ENCODE peak calls at places on chromosomes 2 and 18, in five cellular contexts. C is activated T-helper 1 cell treated with anti-CD3 and anti-CD28 coated beads, Interleukin-2, amount 50 U/mL, for 16 hours; D is WERI-Rb-1; R is astrocyte of the spinal cord; T is cardiac muscle cell. Z is an unnamed sample.

GRCh38 chr2:121387591-121388325 is 102.8 kb upstream of the TFCP2L1 start:
- DNase-seq in C (no peak), D (no peak), R (peak; percentile 39), T (no peak), Z (no peak)

GRCh38 chr2:857081-857480 is 93.6 kb upstream of the SNTG2 start:
- DNase-seq in C (no peak), D (no peak), R (no peak), T (no peak), Z (no peak)

GRCh38 chr2:170454471-170455372 is 260.4 kb upstream of the SP5 start:
- DNase-seq in C (no peak), D (no peak), R (no peak), T (no peak), Z (no peak)

GRCh38 chr18:48632676-48633257 is 93.9 kb downstream of the CTIF start:
- DNase-seq in C (no peak), D (no peak), R (no peak), T (no peak), Z (no peak)

GRCh38 chr18:73750052-73750451 is 397.6 kb downstream of the FBXO15 start:
- DNase-seq in C (no peak), D (no peak), R (no peak), T (no peak), Z (no peak)

GRCh38 chr2:124911560-124911959 is 886.5 kb downstream of the CNTNAP5 start:
- DNase-seq in C (no peak), D (no peak), R (peak; percentile 19), T (no peak), Z (no peak)

GRCh38 chr18:48887294-48887904 is 63.4 kb downstream of the SMAD7 start:
- DNase-seq in C (no peak), D (peak; percentile 47), R (no peak), T (no peak), Z (no peak)

GRCh38 chr2:134508396-134508795 is 210.4 kb downstream of the TMEM163 start:
- DNase-seq in C (no peak), D (no peak), R (no peak), T (no peak), Z (no peak)

GRCh38 chr18:11246466-11246865 is 97.1 kb upstream of the PIEZO2 start:
- DNase-seq in C (no peak), D (no peak), R (peak; percentile 32), T (no peak), Z (no peak)

GRCh38 chr2:163553601-163554000 is 182.2 kb downstream of the FIGN start:
- DNase-seq in C (no peak), D (no peak), R (peak; percentile 69), T (no peak), Z (no peak)

GRCh38 chr2:2057125-2057721 is 273.9 kb downstream of the MYT1L start:
- DNase-seq in C (peak; percentile 6), D (peak; percentile 50), R (peak; percentile 77), T (no peak), Z (no peak)

GRCh38 chr2:95323347-95324155 is 26.4 kb downstream of the KCNIP3 start:
- DNase-seq in C (no peak), D (peak; percentile 75), R (no peak), T (peak; percentile 42), Z (no peak)

GRCh38 chr2:149733936-149734685 is 146.5 kb upstream of the MMADHC start:
- DNase-seq in C (no peak), D (no peak), R (peak; percentile 48), T (peak; percentile 56), Z (no peak)

GRCh38 chr2:126874961-126875360 is 23.7 kb upstream of the TEX51 start:
- DNase-seq in C (no peak), D (no peak), R (no peak), T (no peak), Z (no peak)

GRCh38 chr2:232876071-232876977 is 6.3 kb downstream of the SNORC start:
- DNase-seq in C (no peak), D (peak; percentile 62), R (no peak), T (peak; percentile 57), Z (peak; percentile 69)

GRCh38 chr2:46798041-46798440 is 117.6 kb downstream of the MCFD2 start:
- DNase-seq in C (no peak), D (no peak), R (no peak), T (no peak), Z (no peak)

GRCh38 chr2:46719499-46719898 is 196.1 kb downstream of the MCFD2 start:
- DNase-seq in C (no peak), D (no peak), R (peak; percentile 76), T (no peak), Z (no peak)

GRCh38 chr18:80192653-80193385 is 54.5 kb downstream of the PARD6G start:
- DNase-seq in C (no peak), D (no peak), R (no peak), T (no peak), Z (no peak)

GRCh38 chr2:37576831-37577230 is 94.6 kb downstream of the CDC42EP3 start:
- DNase-seq in C (no peak), D (no peak), R (peak; percentile 42), T (no peak), Z (no peak)

GRCh38 chr18:77132369-77133050 is at the start of gene MBP:
- DNase-seq in C (peak; percentile 58), D (no peak), R (no peak), T (peak; percentile 53), Z (no peak)

GRCh38 chr2:119301413-119301812 is 65.2 kb downstream of the C2orf76 start:
- DNase-seq in C (no peak), D (no peak), R (peak; percentile 80), T (no peak), Z (no peak)

GRCh38 chr2:29295843-29296242 is 180.6 kb downstream of the CLIP4 start:
- DNase-seq in C (no peak), D (peak; percentile 81), R (no peak), T (peak; percentile 53), Z (peak; percentile 52)

GRCh38 chr18:68177807-68178702 is 536.9 kb downstream of the TMX3 start:
- DNase-seq in C (no peak), D (no peak), R (peak; percentile 98), T (no peak), Z (no peak)

GRCh38 chr18:52118684-52119083 is 221.3 kb upstream of the DCC start:
- DNase-seq in C (no peak), D (no peak), R (no peak), T (no peak), Z (no peak)

GRCh38 chr2:56018202-56018601 is 94.6 kb upstream of the EFEMP1 start:
- DNase-seq in C (no peak), D (no peak), R (no peak), T (no peak), Z (no peak)

GRCh38 chr2:102758433-102758832 is 3.4 kb upstream of the TMEM182 start:
- DNase-seq in C (no peak), D (no peak), R (no peak), T (no peak), Z (no peak)

GRCh38 chr18:23401400-23402347 is 51.4 kb upstream of the RIOK3 start:
- DNase-seq in C (no peak), D (peak; percentile 93), R (peak; percentile 73), T (peak; percentile 27), Z (no peak)

GRCh38 chr2:152098798-152099654 is at the start of gene CACNB4:
- DNase-seq in C (no peak), D (peak; percentile 27), R (peak; percentile 5), T (peak; percentile 25), Z (no peak)

Z was measured in dorsolateral prefrontal cortex.